ENCODE peak calls at places on chromosome 10, in ten cellular contexts. Y is AG09319, P is upper lobe of right lung, S is lower lobe of right lung, O is GM20000, B is breast epithelium, M is nephron progenitor cell, Q is fibroblast of mammary gland, I is B cell, N is Panc1. V is an unnamed sample.

GRCh38 chr10:105148921-105149320 is 507.8 kb downstream of the SORCS3 start:
- DNase-seq in Y (no peak), S (no peak), Q (no peak), B (no peak), N (no peak), P (no peak), M (no peak), O (no peak), I (no peak), V (no peak)

GRCh38 chr10:113666682-113667252 is 2.9 kb upstream of the NRAP start:
- DNase-seq in M (no peak), O (peak; percentile 57), Q (peak; percentile 33), I (no peak), Y (no peak), P (no peak), S (no peak), N (no peak), B (no peak), V (no peak)

GRCh38 chr10:51895209-51895608 is 195.8 kb upstream of the CSTF2T start:
- DNase-seq in I (no peak), O (no peak), M (no peak), Y (peak; percentile 90), B (peak; percentile 60), N (no peak), Q (peak; percentile 94), S (no peak), P (no peak), V (no peak)

GRCh38 chr10:106537866-106538265 is 626.6 kb downstream of the SORCS1 start:
- DNase-seq in P (no peak), Y (no peak), O (no peak), S (no peak), M (no peak), N (no peak), B (no peak), I (no peak), Q (no peak), V (no peak)

GRCh38 chr10:93088466-93088865 is 14.8 kb downstream of the CYP26A1 start:
- DNase-seq in Q (no peak), P (no peak), B (no peak), S (no peak), N (no peak), Y (no peak), I (no peak), O (no peak), M (no peak), V (no peak)

GRCh38 chr10:68550747-68551411 is 9.3 kb upstream of the TET1 start:
- DNase-seq in I (peak; percentile 59), N (peak; percentile 76), P (no peak), S (no peak), B (peak; percentile 26), Q (peak; percentile 87), Y (peak; percentile 65), M (peak; percentile 46), O (peak; percentile 77), V (peak; percentile 41)

GRCh38 chr10:103592186-103593021 is 98.9 kb downstream of the NEURL1 start:
- DNase-seq in N (peak; percentile 20), Q (peak; percentile 35), Y (no peak), I (peak; percentile 48), M (peak; percentile 67), O (peak; percentile 84), B (no peak), S (no peak), P (no peak), V (no peak)

GRCh38 chr10:18478354-18478753 is 173.0 kb downstream of the NSUN6 start:
- DNase-seq in M (no peak), I (no peak), O (no peak), B (no peak), S (no peak), P (no peak), N (no peak), Q (no peak), Y (no peak), V (no peak)

GRCh38 chr10:99395750-99396445 is 34.5 kb downstream of the GOT1 start:
- DNase-seq in P (no peak), N (no peak), I (no peak), O (no peak), Q (peak; percentile 72), B (peak; percentile 39), M (no peak), S (no peak), Y (peak; percentile 34), V (no peak)

GRCh38 chr10:101573885-101574284 is 14.2 kb downstream of the POLL start:
- DNase-seq in P (no peak), I (no peak), Q (no peak), Y (no peak), N (no peak), M (no peak), O (no peak), S (no peak), B (no peak), V (no peak)

GRCh38 chr10:99964791-99965190 is 45.0 kb downstream of the DNMBP start:
- DNase-seq in P (no peak), O (no peak), N (no peak), Y (no peak), Q (peak; percentile 61), M (no peak), S (no peak), I (no peak), B (no peak), V (no peak)

GRCh38 chr10:84743483-84743882 is 415.1 kb downstream of the CCSER2 start:
- DNase-seq in S (no peak), Q (no peak), M (no peak), B (no peak), P (no peak), I (no peak), N (no peak), O (no peak), Y (no peak), V (no peak)
- TF ChIP-seq CTCF in S (peak; percentile 37), Q (no peak), M (peak; percentile 44), B (no peak), P (peak; percentile 33), I (no peak), N (peak; percentile 62), O (no peak), Y (no peak), V (peak; percentile 30)

DNA sequence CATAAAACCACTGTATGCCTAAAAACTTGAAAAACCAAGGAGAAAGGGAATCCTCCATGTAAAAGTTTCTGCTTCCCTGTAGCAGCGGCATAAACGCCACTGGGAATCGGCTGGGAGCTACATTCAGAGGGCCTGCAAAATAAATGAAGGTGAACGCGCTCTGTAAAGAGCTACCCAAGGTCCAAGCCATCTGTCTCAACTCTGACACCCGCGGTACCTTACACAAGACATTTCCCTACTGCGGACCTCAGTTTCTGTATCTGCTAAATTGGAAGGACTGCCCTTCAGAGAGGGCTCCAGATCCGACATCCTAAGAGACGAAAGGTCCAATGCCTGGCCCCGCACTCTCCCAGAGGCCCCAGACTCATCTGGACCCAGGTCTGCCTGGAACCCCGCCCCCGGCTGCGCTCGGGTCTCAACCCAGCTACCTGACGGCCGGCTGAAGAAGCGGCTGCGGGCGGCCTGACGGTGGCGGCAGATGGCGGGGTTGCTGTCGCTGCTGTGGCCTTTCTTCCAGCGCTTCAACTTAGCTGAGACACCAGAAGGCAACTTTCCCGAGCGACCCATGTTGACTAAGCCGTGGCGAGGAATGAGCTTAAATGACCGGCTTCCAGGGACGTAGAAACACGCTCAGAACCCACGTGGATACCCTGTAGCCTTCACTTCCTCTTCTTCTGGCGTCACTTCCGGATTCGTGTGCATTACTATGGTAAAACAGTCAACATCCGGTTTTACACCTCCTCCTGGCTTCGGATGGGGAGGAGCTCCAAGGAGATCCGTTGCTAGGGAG is at the start of gene RRP12:
- DNase-seq in O (peak; percentile 95), S (peak; percentile 77), Q (peak; percentile 98), P (peak; percentile 77), I (peak; percentile 95), Y (peak; percentile 91), M (peak; percentile 65), B (peak; percentile 89), N (peak; percentile 96), V (peak; percentile 50)
- TF ChIP-seq CTCF in O (no peak), S (peak; percentile 15), Q (peak; percentile 5), P (no peak), I (no peak), Y (peak; percentile 7), M (no peak), B (peak; percentile 14), N (no peak), V (no peak)

GRCh38 chr10:117710181-117710798 is 167.7 kb downstream of the EMX2 start:
- DNase-seq in I (no peak), Q (no peak), Y (no peak), O (no peak), M (no peak), S (no peak), P (no peak), N (no peak), B (no peak), V (no peak)
- TF ChIP-seq CTCF in I (no peak), Q (peak; percentile 11), Y (no peak), O (no peak), M (no peak), S (no peak), P (no peak), N (peak; percentile 55), B (no peak), V (no peak)

GRCh38 chr10:86684305-86684704 is 16.0 kb downstream of the LDB3 start:
- DNase-seq in Q (no peak), S (no peak), I (no peak), N (no peak), P (no peak), B (no peak), O (no peak), M (peak; percentile 67), Y (no peak), V (no peak)
- TF ChIP-seq CTCF in Q (no peak), S (peak; percentile 27), I (no peak), N (no peak), P (peak; percentile 38), B (no peak), O (peak; percentile 14), M (peak; percentile 61), Y (peak; percentile 39), V (no peak)